ENCODE peak calls at places on chromosomes 3 and 15, in four cellular contexts. W is Daoy, V is T-helper 22 cell, R is lung microvascular endothelial cell. O is an unnamed sample.

GRCh38 chr3:129577356-129577755 is 29.1 kb downstream of the PLXND1 start:
- DNase-seq in V (no peak), W (no peak), R (no peak), O (no peak)

GRCh38 chr3:138673641-138674040 is 65.1 kb downstream of the FAIM start:
- DNase-seq in R (peak), W (peak), V (no peak), O (no peak)

GRCh38 chr3:46692566-46692983 is 904 bp downstream of the ALS2CL start:
- DNase-seq in R (peak), W (peak), V (no peak), O (no peak)

GRCh38 chr3:177466076-177466475 is 268.8 kb upstream of the TBL1XR1 start:
- DNase-seq in W (no peak), V (no peak), R (no peak), O (no peak)

GRCh38 chr15:95550702-95551101 is 779.8 kb upstream of the NR2F2 start:
- DNase-seq in V (no peak), R (no peak), W (no peak), O (no peak)

GRCh38 chr3:159882784-159883779 is 105.6 kb upstream of the IL12A start:
- DNase-seq in V (no peak), R (no peak), W (peak), O (no peak)

GRCh38 chr3:190533511-190534282 is 19.8 kb downstream of the IL1RAP start:
- DNase-seq in W (peak), V (no peak), R (no peak), O (no peak)

GRCh38 chr3:122694966-122695365 is 14.3 kb downstream of the PARP14 start:
- DNase-seq in R (no peak), V (no peak), W (no peak), O (no peak)

GRCh38 chr15:77864211-77865105 is 213.1 kb downstream of the TBC1D2B start:
- DNase-seq in V (no peak), W (peak), R (no peak), O (no peak)